ENCODE peak calls at places on chromosomes 6 and 20, in six cellular contexts. One of them, this sample, is unnamed.

GRCh38 chr6:53593001-53593488 is 48.1 kb upstream of the GCLC start:
- DNase-seq in right cardiac atrium: no peak
- DNase-seq in anterior cingulate cortex: no peak
- DNase-seq in iris pigment epithelial cell: peak
- DNase-seq in NCI-H2029: no peak
- DNase-seq in naive thymus-derived CD8-positive, alpha-beta T cell: no peak
- DNase-seq in this sample: peak

GRCh38 chr6:118387921-118388701 is 160.0 kb upstream of the PLN start:
- DNase-seq in right cardiac atrium: no peak
- DNase-seq in naive thymus-derived CD8-positive, alpha-beta T cell: no peak
- DNase-seq in iris pigment epithelial cell: peak
- DNase-seq in anterior cingulate cortex: no peak
- DNase-seq in NCI-H2029: no peak
- DNase-seq in this sample: peak

GRCh38 chr6:34414999-34415858 is 10.6 kb downstream of the RPS10 start:
- DNase-seq in naive thymus-derived CD8-positive, alpha-beta T cell: peak
- DNase-seq in right cardiac atrium: peak
- DNase-seq in anterior cingulate cortex: peak
- DNase-seq in NCI-H2029: peak
- DNase-seq in iris pigment epithelial cell: peak
- DNase-seq in this sample: peak

GRCh38 chr6:136971609-136972008 is 49.5 kb downstream of the SLC35D3 start:
- DNase-seq in NCI-H2029: no peak
- DNase-seq in right cardiac atrium: no peak
- DNase-seq in anterior cingulate cortex: no peak
- DNase-seq in naive thymus-derived CD8-positive, alpha-beta T cell: no peak
- DNase-seq in iris pigment epithelial cell: no peak
- DNase-seq in this sample: no peak

GRCh38 chr6:71333700-71334099 is 45.1 kb downstream of the OGFRL1 start:
- DNase-seq in anterior cingulate cortex: no peak
- DNase-seq in right cardiac atrium: no peak
- DNase-seq in naive thymus-derived CD8-positive, alpha-beta T cell: no peak
- DNase-seq in iris pigment epithelial cell: peak
- DNase-seq in NCI-H2029: no peak
- DNase-seq in this sample: peak

GRCh38 chr20:37864275-37864674 is 38.7 kb upstream of the VSTM2L start:
- DNase-seq in NCI-H2029: no peak
- DNase-seq in right cardiac atrium: no peak
- DNase-seq in anterior cingulate cortex: no peak
- DNase-seq in naive thymus-derived CD8-positive, alpha-beta T cell: no peak
- DNase-seq in iris pigment epithelial cell: no peak
- DNase-seq in this sample: peak

GRCh38 chr6:121033091-121033490 is 301.2 kb downstream of the TBC1D32 start:
- DNase-seq in anterior cingulate cortex: no peak
- DNase-seq in naive thymus-derived CD8-positive, alpha-beta T cell: no peak
- DNase-seq in iris pigment epithelial cell: no peak
- DNase-seq in right cardiac atrium: no peak
- DNase-seq in NCI-H2029: no peak
- DNase-seq in this sample: no peak

GRCh38 chr6:3484240-3484639 is 27.4 kb upstream of the SLC22A23 start:
- DNase-seq in anterior cingulate cortex: no peak
- DNase-seq in NCI-H2029: no peak
- DNase-seq in right cardiac atrium: no peak
- DNase-seq in iris pigment epithelial cell: peak
- DNase-seq in naive thymus-derived CD8-positive, alpha-beta T cell: no peak
- DNase-seq in this sample: peak

GRCh38 chr6:113636357-113636824 is 220.8 kb upstream of the MARCKS start:
- DNase-seq in iris pigment epithelial cell: peak
- DNase-seq in right cardiac atrium: no peak
- DNase-seq in anterior cingulate cortex: no peak
- DNase-seq in NCI-H2029: no peak
- DNase-seq in naive thymus-derived CD8-positive, alpha-beta T cell: no peak
- DNase-seq in this sample: no peak

GRCh38 chr20:61026731-61027130 is 225.3 kb upstream of the CDH4 start:
- DNase-seq in iris pigment epithelial cell: no peak
- DNase-seq in NCI-H2029: no peak
- DNase-seq in right cardiac atrium: no peak
- DNase-seq in naive thymus-derived CD8-positive, alpha-beta T cell: no peak
- DNase-seq in anterior cingulate cortex: no peak
- DNase-seq in this sample: no peak